ENCODE peak calls at places on chromosomes 1 and 21, in nine cellular contexts. C is keratinocyte, M is H1, Z is fibroblast of lung, H is GM23248, Y is neural progenitor cell, U is astrocyte, S is PC-3, D is GM12878. K is an unnamed sample.

GRCh38 chr21:15682182-15682895 is 47.4 kb upstream of the USP25 start:
- DNase-seq in M (no peak), Z (peak; percentile 43), H (peak; percentile 74), U (peak; percentile 32), Y (no peak), S (peak; percentile 80), C (no peak), D (no peak), K (no peak)

GRCh38 chr1:3695326-3696217 is 43.3 kb downstream of the TP73 start:
- DNase-seq in C (no peak), S (peak; percentile 71), H (peak; percentile 69), U (no peak), D (no peak), Y (peak; percentile 77), M (peak; percentile 93), Z (peak; percentile 11), K (peak; percentile 43)

GRCh38 chr21:33111577-33111976 is 41.6 kb downstream of the OLIG1 start:
- DNase-seq in D (no peak), H (no peak), Y (no peak), C (no peak), Z (no peak), M (no peak), S (no peak), U (no peak), K (no peak)

GRCh38 chr1:22018583-22019559 is 17.4 kb downstream of the CELA3A start:
- DNase-seq in Z (peak; percentile 90), H (peak; percentile 93), D (peak; percentile 80), Y (no peak), C (no peak), M (no peak), S (peak; percentile 97), U (peak; percentile 85), K (peak; percentile 95)

GRCh38 chr1:151024540-151025146 is 11.7 kb upstream of the BNIPL start:
- DNase-seq in S (peak; percentile 75), D (no peak), C (no peak), U (peak; percentile 39), M (peak; percentile 94), H (peak; percentile 76), Z (peak; percentile 51), Y (peak; percentile 83), K (no peak)

GRCh38 chr1:198540580-198540979 is at the start of gene ATP6V1G3:
- DNase-seq in Z (no peak), M (no peak), Y (no peak), D (no peak), U (no peak), H (no peak), C (no peak), S (peak; percentile 8), K (no peak)

GRCh38 chr1:1597275-1597930 is 2.5 kb downstream of the FNDC10 start:
- DNase-seq in S (peak; percentile 55), M (peak; percentile 66), Z (no peak), U (no peak), H (peak; percentile 63), Y (peak; percentile 52), D (no peak), C (no peak), K (no peak)

GRCh38 chr1:8040586-8040985 is 14.5 kb upstream of the ERRFI1 start:
- DNase-seq in H (peak; percentile 99), U (peak; percentile 99), M (no peak), D (no peak), Z (peak; percentile 99), Y (no peak), C (no peak), S (peak; percentile 99), K (peak; percentile 90)

GRCh38 chr1:205631010-205631726 is 643 bp downstream of the ELK4 start:
- DNase-seq in Y (peak; percentile 96), Z (peak; percentile 84), S (peak; percentile 84), C (peak; percentile 21), H (peak; percentile 86), U (peak; percentile 75), D (peak; percentile 91), M (peak; percentile 79), K (peak; percentile 73)

GRCh38 chr1:205630651-205631009 is 1.2 kb downstream of the ELK4 start:
- DNase-seq in S (no peak), C (no peak), M (no peak), U (no peak), Z (no peak), H (no peak), Y (no peak), D (no peak), K (no peak)

GRCh38 chr1:205627956-205628355 is 3.9 kb downstream of the ELK4 start:
- DNase-seq in M (no peak), Y (no peak), U (no peak), H (no peak), C (no peak), D (no peak), S (no peak), Z (no peak), K (no peak)

GRCh38 chr1:205630241-205630640 is 1.6 kb downstream of the ELK4 start:
- DNase-seq in D (no peak), S (peak; percentile 35), Z (peak; percentile 40), M (no peak), H (peak; percentile 80), U (peak; percentile 28), C (no peak), Y (no peak), K (no peak)

GRCh38 chr1:205629751-205630150 is 2.1 kb downstream of the ELK4 start:
- DNase-seq in H (peak; percentile 32), D (no peak), Z (no peak), Y (no peak), U (no peak), C (no peak), S (no peak), M (no peak), K (no peak)
- H3K4me2 ChIP-seq in H (peak overlapping the region; percentile 90), D (peak overlapping the region; percentile 88), Z (peak overlapping the region; percentile 84), Y (peak overlapping the region; percentile 91), U (peak overlapping the region; percentile 92), C (peak overlapping the region; percentile 93), S (peak overlapping the region; percentile 94), M (peak overlapping the region; percentile 58), K (peak overlapping the region; percentile 93)

GRCh38 chr21:34969431-34970036 is 79.6 kb downstream of the RUNX1 start:
- DNase-seq in C (no peak), H (no peak), Y (no peak), U (no peak), Z (no peak), D (no peak), M (no peak), S (no peak), K (no peak)

GRCh38 chr21:34970566-34970965 is 78.5 kb downstream of the RUNX1 start:
- DNase-seq in U (no peak), M (no peak), H (no peak), D (no peak), Z (no peak), C (no peak), Y (no peak), S (no peak), K (no peak)

GRCh38 chr21:34970126-34970525 is 79.0 kb downstream of the RUNX1 start:
- DNase-seq in C (no peak), U (no peak), M (no peak), Z (no peak), Y (no peak), D (no peak), S (no peak), H (peak; percentile 25), K (no peak)

GRCh38 chr21:34973685-34974084 is 75.4 kb downstream of the RUNX1 start:
- DNase-seq in U (no peak), Z (no peak), C (no peak), H (no peak), D (no peak), S (no peak), Y (no peak), M (no peak), K (no peak)

GRCh38 chr21:34971656-34972055 is 77.4 kb downstream of the RUNX1 start:
- DNase-seq in U (no peak), M (no peak), C (no peak), D (no peak), Z (no peak), H (no peak), S (no peak), Y (no peak), K (no peak)
- H3K79me2 ChIP-seq in U (no peaks in the 10 kb centered on the region), M (no peaks in the 10 kb centered on the region), C (no peaks in the 10 kb centered on the region), D (no peaks in the 10 kb centered on the region), Z (no peaks in the 10 kb centered on the region), H (no peaks in the 10 kb centered on the region), S (peaks cover 26% of the 10 kb centered on the region), Y (no peaks in the 10 kb centered on the region), K (peaks cover 70% of the 10 kb centered on the region)

GRCh38 chr1:42753070-42753469 is 13.0 kb upstream of the CLDN19 start:
- DNase-seq in C (no peak), D (no peak), S (no peak), Z (peak; percentile 69), Y (no peak), H (peak; percentile 87), U (peak; percentile 58), M (no peak), K (no peak)
- H3K4me2 ChIP-seq in C (no peak overlapping the region), D (no peak overlapping the region), S (no peak overlapping the region), Z (peak overlapping the region; percentile 11), Y (no peak overlapping the region), H (peak overlapping the region; percentile 57), U (peak overlapping the region; percentile 40), M (no peak overlapping the region), K (no peak overlapping the region)

GRCh38 chr1:26998319-26999300 is 5.1 kb downstream of the TRNP1 start:
- DNase-seq in S (peak; percentile 93), Y (no peak), C (no peak), U (no peak), H (peak; percentile 77), D (no peak), M (no peak), Z (peak; percentile 51), K (no peak)

GRCh38 chr1:26999440-26999987 is 6.0 kb downstream of the TRNP1 start:
- DNase-seq in D (no peak), C (peak; percentile 96), Y (peak; percentile 85), S (peak; percentile 96), M (peak; percentile 79), H (peak; percentile 97), U (peak; percentile 97), Z (peak; percentile 98), K (peak; percentile 81)

GRCh38 chr1:27000817-27001460 is 7.4 kb downstream of the TRNP1 start:
- DNase-seq in D (no peak), M (no peak), C (no peak), H (peak; percentile 48), Z (peak; percentile 81), U (peak; percentile 71), Y (no peak), S (no peak), K (no peak)

GRCh38 chr1:27001570-27002360 is 8.3 kb downstream of the TRNP1 start:
- DNase-seq in C (no peak), U (no peak), M (peak; percentile 54), D (peak; percentile 38), S (peak; percentile 46), Y (no peak), H (peak; percentile 69), Z (no peak), K (no peak)

DNA sequence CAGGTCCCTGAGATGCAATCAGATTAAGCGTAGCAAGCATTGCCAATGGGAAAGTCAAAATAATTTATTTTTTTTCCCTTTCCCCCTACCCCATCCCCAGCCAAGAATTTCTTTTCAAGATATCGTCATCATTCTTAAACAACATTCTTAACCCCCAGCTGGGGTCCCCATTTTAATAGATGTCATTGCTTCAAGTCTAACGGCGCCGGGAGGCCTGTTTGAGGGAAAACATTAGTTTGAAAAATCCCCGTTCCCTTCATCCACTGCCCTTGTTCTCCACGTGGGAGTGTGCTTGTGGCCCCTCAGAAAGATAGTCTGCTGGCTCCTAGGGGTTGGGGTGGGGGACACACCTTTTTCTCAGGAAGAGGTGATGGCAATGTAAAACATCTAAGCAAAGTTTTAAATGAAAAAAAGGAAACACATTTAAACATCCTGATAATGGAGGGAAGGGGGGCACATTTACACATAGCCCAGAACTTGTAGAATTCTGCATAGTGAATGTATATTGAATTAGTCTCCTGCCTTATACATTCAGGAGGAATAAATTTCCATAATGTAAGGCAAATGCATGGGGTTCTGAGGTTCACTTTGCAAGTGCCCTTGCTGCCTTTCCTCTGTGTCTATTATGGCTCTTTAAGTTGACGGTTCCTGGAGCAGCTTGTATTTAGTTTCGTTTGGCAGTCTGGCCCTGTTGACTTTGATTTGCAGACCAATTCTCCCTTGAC is 6.8 kb downstream of the TRNP1 start:
- DNase-seq in C (no peak), D (no peak), Z (no peak), H (no peak), Y (no peak), M (no peak), S (no peak), U (no peak), K (no peak)
- H3K79me2 ChIP-seq in C (peaks cover 20% of the 10 kb centered on the region), D (no peaks in the 10 kb centered on the region), Z (peaks cover 6% of the 10 kb centered on the region), H (peaks cover 27% of the 10 kb centered on the region), Y (no peaks in the 10 kb centered on the region), M (peaks cover 54% of the 10 kb centered on the region), S (peaks cover 36% of the 10 kb centered on the region), U (peaks cover 1% of the 10 kb centered on the region), K (peaks cover 2% of the 10 kb centered on the region)

K was measured in PC-9.